ENCODE peak calls at places on chromosomes 12 and 14, in nine cellular contexts. Q is HT-29, A is fibroblast of the aortic adventitia, C is cardiac muscle cell, G is NCI-H69, J is lung, W is thyroid gland, P is cerebellar nuclear complex, U is A549. R is an unnamed sample.

GRCh38 chr12:116245189-116245588 is 32.3 kb downstream of the MED13L start:
- DNase-seq in A (no peak), P (no peak), U (no peak), Q (no peak), C (no peak), J (no peak), G (no peak), W (no peak), R (no peak)

GRCh38 chr14:93068721-93069120 is 47.0 kb downstream of the ITPK1 start:
- DNase-seq in Q (no peak), C (no peak), G (peak; percentile 95), U (no peak), P (no peak), A (no peak), J (no peak), W (no peak), R (no peak)

GRCh38 chr14:38042356-38042755 is 165.3 kb upstream of the SSTR1 start:
- DNase-seq in C (no peak), J (no peak), W (peak; percentile 34), P (no peak), G (no peak), Q (peak; percentile 13), U (no peak), A (peak; percentile 4), R (no peak)

GRCh38 chr14:83463500-83464098 is 1929.9 kb upstream of the SEL1L start:
- DNase-seq in C (peak; percentile 90), U (no peak), Q (peak; percentile 64), A (peak; percentile 27), W (peak; percentile 44), P (no peak), G (peak; percentile 82), J (peak; percentile 36), R (peak; percentile 33)

GRCh38 chr14:74302160-74302628 is 540 bp downstream of the ABCD4 start:
- DNase-seq in C (peak; percentile 44), W (peak; percentile 14), Q (peak; percentile 62), J (no peak), A (peak; percentile 68), P (no peak), U (peak; percentile 71), G (peak; percentile 70), R (no peak)

GRCh38 chr14:35349966-35350365 is 54.6 kb downstream of the NFKBIA start:
- DNase-seq in C (no peak), Q (no peak), A (no peak), G (no peak), U (no peak), J (no peak), W (no peak), P (no peak), R (no peak)

GRCh38 chr12:93019911-93020224 is 90.8 kb upstream of the EEA1 start:
- DNase-seq in W (peak; percentile 8), G (no peak), C (no peak), A (no peak), J (no peak), U (no peak), P (no peak), Q (no peak), R (peak; percentile 80)

GRCh38 chr14:69471436-69471835 is 13.1 kb upstream of the PLEKHD1 start:
- DNase-seq in P (no peak), G (no peak), W (peak; percentile 15), C (no peak), A (no peak), U (no peak), Q (no peak), J (no peak), R (no peak)

GRCh38 chr12:2893007-2893406 is 2.3 kb downstream of the TULP3 start:
- DNase-seq in U (no peak), P (no peak), A (peak; percentile 95), Q (peak; percentile 17), W (no peak), G (no peak), C (no peak), J (no peak), R (no peak)

R was measured in colonic mucosa.